ENCODE peak calls at places on chromosomes 7 and 10, in seven cellular contexts. K is spleen, U is choroid plexus epithelial cell, M is colonic mucosa, H is vagina, I is mammary epithelial cell, Z is dorsolateral prefrontal cortex. D is an unnamed sample.

GRCh38 chr10:71431216-71431944 is 34.7 kb downstream of the CDH23 start:
- DNase-seq in H (no peak), I (no peak), M (no peak), Z (no peak), U (peak), K (peak), D (peak)

GRCh38 chr7:38310601-38311057 is 37.2 kb upstream of the TARP start:
- DNase-seq in U (peak), I (no peak), K (no peak), Z (peak), H (no peak), M (no peak), D (no peak)

GRCh38 chr10:83848696-83849095 is 290.6 kb upstream of the GHITM start:
- DNase-seq in K (no peak), H (no peak), I (no peak), U (no peak), Z (no peak), M (no peak), D (no peak)

GRCh38 chr7:18087031-18087686 is 59.5 kb upstream of the PRPS1L1 start:
- DNase-seq in M (no peak), K (peak), Z (no peak), I (peak), U (peak), H (no peak), D (no peak)

GRCh38 chr10:131732631-131733127 is 168.1 kb upstream of the PPP2R2D start:
- DNase-seq in K (no peak), I (peak), U (no peak), H (peak), M (no peak), Z (no peak), D (no peak)

GRCh38 chr10:125556884-125557283 is 126.1 kb downstream of the TEX36 start:
- DNase-seq in U (no peak), M (no peak), H (no peak), I (no peak), K (no peak), Z (no peak), D (no peak)

GRCh38 chr7:43666938-43667337 is 62.4 kb downstream of the COA1 start:
- DNase-seq in Z (no peak), I (no peak), H (no peak), K (no peak), M (no peak), U (peak), D (no peak)

GRCh38 chr10:76168437-76168836 is 737.0 kb downstream of the LRMDA start:
- DNase-seq in H (no peak), U (no peak), M (no peak), I (no peak), K (no peak), Z (no peak), D (no peak)

GRCh38 chr7:112150823-112151641 is 55.2 kb downstream of the DOCK4 start:
- DNase-seq in M (no peak), K (no peak), I (no peak), U (peak), H (no peak), Z (no peak), D (no peak)

GRCh38 chr7:33700001-33700899 is 205.1 kb upstream of the BMPER start:
- DNase-seq in U (no peak), M (peak), I (no peak), Z (no peak), K (no peak), H (no peak), D (no peak)

GRCh38 chr10:52729259-52730104 is 43.1 kb downstream of the MBL2 start:
- DNase-seq in M (no peak), H (no peak), Z (no peak), U (peak), I (peak), K (no peak), D (no peak)

GRCh38 chr7:15757041-15757995 is 70.8 kb upstream of the MEOX2 start:
- DNase-seq in K (no peak), M (no peak), Z (no peak), I (no peak), U (peak), H (no peak), D (no peak)

GRCh38 chr7:120860151-120860550 is 2.2 kb upstream of the TSPAN12 start:
- DNase-seq in M (no peak), I (no peak), H (no peak), U (no peak), Z (no peak), K (no peak), D (no peak)

GRCh38 chr7:34612671-34613070 is 45.3 kb upstream of the NPSR1 start:
- DNase-seq in M (no peak), K (no peak), Z (no peak), U (peak), I (no peak), H (no peak), D (no peak)

GRCh38 chr10:100303724-100304319 is 17.3 kb upstream of the BLOC1S2 start:
- DNase-seq in K (no peak), Z (no peak), I (peak), H (no peak), U (peak), M (no peak), D (no peak)

GRCh38 chr10:102113956-102114857 is 6.0 kb downstream of the LDB1 start:
- DNase-seq in H (no peak), U (no peak), M (peak), Z (no peak), I (peak), K (peak), D (no peak)

GRCh38 chr10:81820418-81820817 is 54.6 kb upstream of the NRG3 start:
- DNase-seq in H (no peak), M (no peak), K (no peak), I (no peak), Z (no peak), U (peak), D (no peak)

GRCh38 chr7:22452142-22452763 is 47.7 kb downstream of the STEAP1B start:
- DNase-seq in I (no peak), H (no peak), U (peak), K (peak), M (peak), Z (peak), D (no peak)

GRCh38 chr7:107938448-107939250 is 47.7 kb downstream of the DLD start:
- DNase-seq in K (no peak), U (no peak), I (no peak), H (no peak), Z (no peak), M (no peak), D (no peak)

GRCh38 chr7:129497156-129497555 is 5.2 kb upstream of the SMKR1 start:
- DNase-seq in K (no peak), M (no peak), H (no peak), U (no peak), I (no peak), Z (no peak), D (peak)

GRCh38 chr7:48337012-48337621 is 165.9 kb downstream of the ABCA13 start:
- DNase-seq in H (no peak), U (peak), I (peak), Z (peak), K (no peak), M (no peak), D (no peak)
- TF ChIP-seq CTCF in H (peak), U (peak), I (peak), Z (peak), K (no peak), M (no peak), D (peak)

GRCh38 chr7:7978860-7979259 is 10.3 kb downstream of the GLCCI1 start:
- DNase-seq in K (no peak), H (no peak), U (no peak), M (no peak), Z (no peak), I (no peak), D (no peak)
- TF ChIP-seq CTCF in K (no peak), H (no peak), U (no peak), M (no peak), Z (no peak), I (no peak), D (no peak)

DNA sequence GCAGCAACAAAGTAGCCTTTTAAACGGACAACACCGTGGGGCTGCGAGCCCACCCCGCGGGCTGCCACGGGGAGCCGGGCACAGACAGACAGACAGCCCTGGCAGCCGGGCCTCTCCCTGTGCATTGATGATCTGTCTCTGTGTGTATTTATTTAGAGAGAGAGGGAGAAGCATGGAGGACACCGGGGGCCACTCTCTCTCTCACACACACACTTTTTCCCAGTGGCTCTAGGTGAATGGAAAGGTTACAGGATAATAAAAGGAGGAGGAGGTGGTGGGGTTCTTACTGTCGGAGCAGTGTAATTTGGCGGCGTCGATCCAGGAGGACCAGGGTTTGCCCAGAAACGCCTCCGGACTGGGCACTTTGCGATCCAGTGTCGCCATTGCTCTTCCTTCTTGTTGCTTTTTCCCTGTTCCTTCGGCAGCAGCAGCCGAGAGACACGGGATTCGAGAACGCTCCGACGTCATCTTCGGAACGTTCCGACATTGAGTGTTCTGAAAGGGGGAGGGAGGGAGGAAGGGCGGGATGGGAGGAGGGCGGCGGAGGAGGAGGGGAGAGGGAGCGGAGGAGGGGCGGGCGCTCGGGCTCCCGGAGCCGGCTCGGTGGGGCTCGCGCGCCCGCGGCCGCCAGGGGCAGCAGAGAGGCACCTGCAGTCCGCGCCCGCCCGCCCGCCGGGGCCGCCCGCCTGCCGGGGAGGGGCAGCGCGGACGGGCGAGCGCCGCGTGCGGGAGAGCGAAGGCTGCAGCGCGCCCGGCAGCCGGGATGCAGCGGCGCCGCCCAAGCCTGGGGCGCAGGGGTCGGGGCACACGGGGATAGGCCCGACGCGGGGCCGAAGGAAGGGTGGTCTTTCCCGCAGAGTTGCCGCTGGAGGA is at the start of gene ATXN7L1:
- DNase-seq in I (peak), H (peak), Z (peak), K (peak), M (peak), U (peak), D (peak)
- TF ChIP-seq CTCF in I (peak), H (no peak), Z (peak), K (peak), M (no peak), U (no peak), D (peak)

DNA sequence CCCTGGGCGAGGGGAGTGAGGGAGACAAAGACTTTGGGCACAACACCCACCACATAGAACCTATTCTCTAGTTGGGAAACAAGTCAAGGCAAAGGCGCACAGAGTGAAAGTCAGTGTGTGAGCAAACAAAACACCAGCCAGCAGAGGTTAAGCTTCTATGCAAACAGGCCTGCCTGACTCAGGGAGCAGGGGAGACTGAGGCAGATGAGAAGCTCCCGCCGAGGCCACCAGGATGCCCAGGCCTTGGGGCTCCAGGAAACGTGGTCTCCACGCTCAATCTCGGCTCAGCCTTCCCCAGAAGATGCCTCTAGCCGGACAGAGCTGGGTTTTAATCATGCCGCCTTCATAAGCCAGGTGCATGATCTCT is 74.1 kb upstream of the KCNMA1 start:
- DNase-seq in Z (no peak), M (no peak), H (no peak), K (no peak), U (no peak), I (no peak), D (no peak)
- TF ChIP-seq CTCF in Z (no peak), M (no peak), H (no peak), K (no peak), U (no peak), I (no peak), D (no peak)

D was measured in osteocyte.